ENCODE peak calls at places on chromosome 11, in five cellular contexts. C is memory B cell, P is AG09309, F is HuH-7.5, A is thoracic aorta. Y is an unnamed sample.

GRCh38 chr11:131108780-131109179 is 192.5 kb upstream of the SNX19 start:
- DNase-seq in A (no peak), C (no peak), F (no peak), P (no peak), Y (no peak)

GRCh38 chr11:67120456-67120855 is 1.4 kb downstream of the KDM2A start:
- DNase-seq in P (no peak), A (no peak), F (no peak), C (no peak), Y (no peak)

GRCh38 chr11:121606354-121606753 is 153.6 kb upstream of the SORL1-AS1 start:
- DNase-seq in A (no peak), C (no peak), F (no peak), P (no peak), Y (no peak)

GRCh38 chr11:119147604-119148333 is 1.1 kb upstream of the ABCG4 start:
- DNase-seq in C (no peak), A (no peak), P (no peak), F (no peak), Y (no peak)

GRCh38 chr11:75602916-75603315 is 40.9 kb downstream of the SERPINH1 start:
- DNase-seq in A (no peak), F (no peak), P (no peak), C (no peak), Y (no peak)

GRCh38 chr11:65047581-65048422 is 6.8 kb downstream of the SAC3D1 start:
- DNase-seq in C (no peak), P (no peak), F (no peak), A (no peak), Y (no peak)

GRCh38 chr11:85626496-85626895 is 648 bp downstream of the DLG2 start:
- DNase-seq in C (no peak), P (no peak), F (no peak), A (no peak), Y (no peak)

GRCh38 chr11:69704508-69705245 is 855 bp upstream of the FGF19 start:
- DNase-seq in C (no peak), P (no peak), F (peak), A (no peak), Y (no peak)

GRCh38 chr11:5696210-5696609 is 6.6 kb downstream of the TRIM22 start:
- DNase-seq in F (no peak), P (no peak), C (no peak), A (no peak), Y (no peak)

GRCh38 chr11:85759915-85760314 is 51.0 kb downstream of the SYTL2 start:
- DNase-seq in P (peak), F (no peak), A (no peak), C (no peak), Y (peak)

GRCh38 chr11:13440100-13440855 is 22.7 kb downstream of the BTBD10 start:
- DNase-seq in P (peak), A (no peak), C (no peak), F (no peak), Y (peak)

GRCh38 chr11:2100361-2101170 is 38.6 kb downstream of the IGF2 start:
- DNase-seq in F (no peak), A (no peak), P (no peak), C (no peak), Y (no peak)

GRCh38 chr11:125514336-125515101 is 18.5 kb upstream of the FEZ1 start:
- DNase-seq in P (peak), A (no peak), C (peak), F (no peak), Y (no peak)

GRCh38 chr11:35347173-35347878 is 72.0 kb downstream of the SLC1A2 start:
- DNase-seq in P (no peak), F (no peak), C (no peak), A (no peak), Y (no peak)

GRCh38 chr11:65036931-65037330 is 4.1 kb upstream of the SAC3D1 start:
- DNase-seq in F (no peak), P (no peak), C (no peak), A (no peak), Y (no peak)

GRCh38 chr11:803770-804598 is 1.0 kb downstream of the PIDD1 start:
- DNase-seq in P (no peak), F (no peak), C (no peak), A (no peak), Y (no peak)

GRCh38 chr11:66852466-66853241 is 4.2 kb upstream of the LRFN4 start:
- DNase-seq in A (no peak), P (no peak), F (peak), C (no peak), Y (no peak)

GRCh38 chr11:14358729-14359439 is at the start of gene RRAS2:
- DNase-seq in A (no peak), P (no peak), C (peak), F (peak), Y (no peak)

GRCh38 chr11:129281471-129282268 is 89.5 kb upstream of the ARHGAP32 start:
- DNase-seq in C (no peak), A (no peak), F (no peak), P (no peak), Y (no peak)

GRCh38 chr11:116162086-116162485 is 610.7 kb downstream of the BUD13 start:
- DNase-seq in F (no peak), C (no peak), A (no peak), P (no peak), Y (no peak)

GRCh38 chr11:134584001-134584561 is 172.0 kb upstream of the B3GAT1 start:
- DNase-seq in F (no peak), P (no peak), A (no peak), C (no peak), Y (no peak)

GRCh38 chr11:68380786-68381622 is 68.6 kb downstream of the LRP5 start:
- DNase-seq in F (no peak), C (no peak), P (no peak), A (no peak), Y (no peak)

GRCh38 chr11:46490576-46491100 is 99.1 kb upstream of the CHRM4 start:
- DNase-seq in C (no peak), F (no peak), A (no peak), P (no peak), Y (no peak)

GRCh38 chr11:60768202-60768601 is 11.5 kb downstream of the MS4A15 start:
- DNase-seq in P (no peak), A (no peak), F (no peak), C (no peak), Y (no peak)

GRCh38 chr11:2687782-2688191 is 12.0 kb downstream of the KCNQ1OT1 start:
- DNase-seq in C (no peak), F (no peak), P (no peak), A (no peak), Y (no peak)

GRCh38 chr11:97567801-97568200 is 1178.0 kb downstream of the JRKL start:
- DNase-seq in A (no peak), F (no peak), C (no peak), P (no peak), Y (no peak)

GRCh38 chr11:88544656-88545280 is 207.2 kb upstream of the CTSC start:
- DNase-seq in C (no peak), F (no peak), A (no peak), P (no peak), Y (no peak)

GRCh38 chr11:78400701-78401100 is 16.9 kb downstream of the GAB2 start:
- DNase-seq in A (no peak), C (no peak), P (no peak), F (no peak), Y (no peak)

GRCh38 chr11:100753144-100753543 is 66.1 kb downstream of the ARHGAP42 start:
- DNase-seq in C (no peak), P (no peak), F (no peak), A (no peak), Y (no peak)